ENCODE peak calls at places on chromosomes 2 and 18, in five cellular contexts. One of them, this sample, is unnamed.
A peak's percentile ranks its signal among the peaks of the same experiment; 100 is the strongest.

GRCh38 chr18:7567487-7568425 is 640 bp downstream of the PTPRM start:
- DNase-seq in sigmoid colon: peak; percentile 83
- DNase-seq in fibroblast of pulmonary artery: peak; percentile 71
- DNase-seq in transverse colon: peak; percentile 27
- DNase-seq in lung: peak; percentile 65
- DNase-seq in this sample: peak; percentile 6

GRCh38 chr2:10256031-10256524 is 46.6 kb upstream of the HPCAL1 start:
- DNase-seq in sigmoid colon: peak; percentile 39
- DNase-seq in fibroblast of pulmonary artery: no peak
- DNase-seq in transverse colon: no peak
- DNase-seq in lung: no peak
- DNase-seq in this sample: no peak

GRCh38 chr2:19883486-19883885 is 18.3 kb downstream of the TTC32 start:
- DNase-seq in sigmoid colon: no peak
- DNase-seq in fibroblast of pulmonary artery: no peak
- DNase-seq in transverse colon: no peak
- DNase-seq in lung: peak; percentile 14
- DNase-seq in this sample: no peak

GRCh38 chr2:60479226-60480088 is 74.0 kb downstream of the BCL11A start:
- DNase-seq in sigmoid colon: no peak
- DNase-seq in fibroblast of pulmonary artery: no peak
- DNase-seq in transverse colon: peak; percentile 42
- DNase-seq in lung: no peak
- DNase-seq in this sample: no peak

GRCh38 chr2:240233891-240234502 is 93.5 kb upstream of the OTOS start:
- DNase-seq in sigmoid colon: peak; percentile 62
- DNase-seq in fibroblast of pulmonary artery: no peak
- DNase-seq in transverse colon: no peak
- DNase-seq in lung: no peak
- DNase-seq in this sample: no peak

GRCh38 chr2:238081150-238081549 is 19.0 kb upstream of the ESPNL start:
- DNase-seq in sigmoid colon: no peak
- DNase-seq in fibroblast of pulmonary artery: no peak
- DNase-seq in transverse colon: no peak
- DNase-seq in lung: no peak
- DNase-seq in this sample: no peak

GRCh38 chr2:174570325-174570958 is 27.2 kb downstream of the WIPF1 start:
- DNase-seq in sigmoid colon: no peak
- DNase-seq in fibroblast of pulmonary artery: no peak
- DNase-seq in transverse colon: no peak
- DNase-seq in lung: no peak
- DNase-seq in this sample: no peak

GRCh38 chr2:162050513-162050961 is 23.5 kb downstream of the DPP4 start:
- DNase-seq in sigmoid colon: no peak
- DNase-seq in fibroblast of pulmonary artery: no peak
- DNase-seq in transverse colon: no peak
- DNase-seq in lung: no peak
- DNase-seq in this sample: no peak

GRCh38 chr18:38663270-38663669 is 1097.7 kb upstream of the CELF4 start:
- DNase-seq in sigmoid colon: no peak
- DNase-seq in fibroblast of pulmonary artery: no peak
- DNase-seq in transverse colon: no peak
- DNase-seq in lung: no peak
- DNase-seq in this sample: no peak

GRCh38 chr2:233434666-233435375 is 80.5 kb downstream of the DGKD start:
- DNase-seq in sigmoid colon: peak; percentile 46
- DNase-seq in fibroblast of pulmonary artery: no peak
- DNase-seq in transverse colon: no peak
- DNase-seq in lung: no peak
- DNase-seq in this sample: no peak

GRCh38 chr2:47357475-47357874 is 45.5 kb upstream of the MSH2 start:
- DNase-seq in sigmoid colon: peak; percentile 74
- DNase-seq in fibroblast of pulmonary artery: peak; percentile 65
- DNase-seq in transverse colon: peak; percentile 63
- DNase-seq in lung: no peak
- DNase-seq in this sample: no peak

GRCh38 chr2:3149441-3150217 is 228.0 kb downstream of the EIPR1 start:
- DNase-seq in sigmoid colon: no peak
- DNase-seq in fibroblast of pulmonary artery: no peak
- DNase-seq in transverse colon: no peak
- DNase-seq in lung: no peak
- DNase-seq in this sample: no peak

GRCh38 chr2:37775908-37776250 is 104.4 kb upstream of the CDC42EP3 start:
- DNase-seq in sigmoid colon: peak; percentile 78
- DNase-seq in fibroblast of pulmonary artery: peak; percentile 84
- DNase-seq in transverse colon: no peak
- DNase-seq in lung: no peak
- DNase-seq in this sample: no peak

GRCh38 chr2:85066874-85067351 is 66.3 kb upstream of the TCF7L1 start:
- DNase-seq in sigmoid colon: peak; percentile 88
- DNase-seq in fibroblast of pulmonary artery: peak; percentile 90
- DNase-seq in transverse colon: peak; percentile 66
- DNase-seq in lung: peak; percentile 72
- DNase-seq in this sample: no peak

GRCh38 chr18:24011095-24011917 is 3.2 kb upstream of the TTC39C start:
- DNase-seq in sigmoid colon: no peak
- DNase-seq in fibroblast of pulmonary artery: no peak
- DNase-seq in transverse colon: no peak
- DNase-seq in lung: no peak
- DNase-seq in this sample: no peak

GRCh38 chr2:8976419-8976818 is 27.1 kb downstream of the MBOAT2 start:
- DNase-seq in sigmoid colon: no peak
- DNase-seq in fibroblast of pulmonary artery: peak; percentile 53
- DNase-seq in transverse colon: no peak
- DNase-seq in lung: no peak
- DNase-seq in this sample: no peak

GRCh38 chr18:63368611-63369010 is 1.6 kb upstream of the KDSR start:
- DNase-seq in sigmoid colon: no peak
- DNase-seq in fibroblast of pulmonary artery: peak; percentile 19
- DNase-seq in transverse colon: no peak
- DNase-seq in lung: no peak
- DNase-seq in this sample: no peak

GRCh38 chr2:3001595-3002184 is 375.9 kb downstream of the EIPR1 start:
- DNase-seq in sigmoid colon: no peak
- DNase-seq in fibroblast of pulmonary artery: peak; percentile 1
- DNase-seq in transverse colon: no peak
- DNase-seq in lung: no peak
- DNase-seq in this sample: no peak

GRCh38 chr2:239201884-239202283 is 198.9 kb downstream of the HDAC4 start:
- DNase-seq in sigmoid colon: peak; percentile 56
- DNase-seq in fibroblast of pulmonary artery: no peak
- DNase-seq in transverse colon: no peak
- DNase-seq in lung: no peak
- DNase-seq in this sample: no peak

GRCh38 chr2:96891591-96892333 is 21.9 kb upstream of the SEMA4C start:
- DNase-seq in sigmoid colon: no peak
- DNase-seq in fibroblast of pulmonary artery: peak; percentile 24
- DNase-seq in transverse colon: no peak
- DNase-seq in lung: no peak
- DNase-seq in this sample: no peak

GRCh38 chr2:48312126-48312525 is 217.8 kb upstream of the STON1 start:
- DNase-seq in sigmoid colon: no peak
- DNase-seq in fibroblast of pulmonary artery: no peak
- DNase-seq in transverse colon: no peak
- DNase-seq in lung: no peak
- DNase-seq in this sample: no peak

GRCh38 chr18:46555724-46556123 is 101.3 kb downstream of the LOXHD1 start:
- DNase-seq in sigmoid colon: no peak
- DNase-seq in fibroblast of pulmonary artery: peak; percentile 11
- DNase-seq in transverse colon: no peak
- DNase-seq in lung: no peak
- DNase-seq in this sample: no peak

GRCh38 chr2:85312404-85312803 is 15.4 kb downstream of the TGOLN2 start:
- DNase-seq in sigmoid colon: no peak
- DNase-seq in fibroblast of pulmonary artery: peak; percentile 81
- DNase-seq in transverse colon: no peak
- DNase-seq in lung: no peak
- DNase-seq in this sample: no peak

GRCh38 chr2:110639972-110640371 is 37.9 kb downstream of the BUB1 start:
- DNase-seq in sigmoid colon: no peak
- DNase-seq in fibroblast of pulmonary artery: no peak
- DNase-seq in transverse colon: no peak
- DNase-seq in lung: no peak
- DNase-seq in this sample: no peak

GRCh38 chr2:95728878-95729511 is 137.2 kb downstream of the TRIM43 start:
- DNase-seq in sigmoid colon: peak; percentile 82
- DNase-seq in fibroblast of pulmonary artery: peak; percentile 92
- DNase-seq in transverse colon: peak; percentile 69
- DNase-seq in lung: peak; percentile 73
- DNase-seq in this sample: no peak

GRCh38 chr2:148906136-148906535 is 31.1 kb downstream of the KIF5C start:
- DNase-seq in sigmoid colon: no peak
- DNase-seq in fibroblast of pulmonary artery: no peak
- DNase-seq in transverse colon: no peak
- DNase-seq in lung: no peak
- DNase-seq in this sample: no peak

GRCh38 chr18:49722472-49722871 is 90.9 kb downstream of the ACAA2 start:
- DNase-seq in sigmoid colon: no peak
- DNase-seq in fibroblast of pulmonary artery: no peak
- DNase-seq in transverse colon: peak; percentile 44
- DNase-seq in lung: no peak
- DNase-seq in this sample: no peak

GRCh38 chr18:49725809-49726514 is 87.4 kb downstream of the ACAA2 start:
- DNase-seq in sigmoid colon: peak; percentile 91
- DNase-seq in fibroblast of pulmonary artery: peak; percentile 100
- DNase-seq in transverse colon: peak; percentile 30
- DNase-seq in lung: peak; percentile 51
- DNase-seq in this sample: no peak

GRCh38 chr18:49721981-49722380 is 91.4 kb downstream of the ACAA2 start:
- DNase-seq in sigmoid colon: no peak
- DNase-seq in fibroblast of pulmonary artery: no peak
- DNase-seq in transverse colon: no peak
- DNase-seq in lung: no peak
- DNase-seq in this sample: no peak

GRCh38 chr18:49726564-49726963 is 86.8 kb downstream of the ACAA2 start:
- DNase-seq in sigmoid colon: no peak
- DNase-seq in fibroblast of pulmonary artery: no peak
- DNase-seq in transverse colon: no peak
- DNase-seq in lung: no peak
- DNase-seq in this sample: no peak

GRCh38 chr18:49723648-49724180 is 89.6 kb downstream of the ACAA2 start:
- DNase-seq in sigmoid colon: no peak
- DNase-seq in fibroblast of pulmonary artery: peak; percentile 93
- DNase-seq in transverse colon: peak; percentile 44
- DNase-seq in lung: no peak
- DNase-seq in this sample: peak; percentile 25
- H3K4me3 ChIP-seq in sigmoid colon: no peak overlapping the region
- H3K4me3 ChIP-seq in fibroblast of pulmonary artery: no peak overlapping the region
- H3K4me3 ChIP-seq in transverse colon: no peak overlapping the region
- H3K4me3 ChIP-seq in lung: no peak overlapping the region
- H3K4me3 ChIP-seq in this sample: no peak overlapping the region

GRCh38 chr2:141109633-141110032 is 1021.2 kb downstream of the LRP1B start:
- DNase-seq in sigmoid colon: no peak
- DNase-seq in fibroblast of pulmonary artery: peak; percentile 5
- DNase-seq in transverse colon: no peak
- DNase-seq in lung: no peak
- DNase-seq in this sample: no peak

DNA sequence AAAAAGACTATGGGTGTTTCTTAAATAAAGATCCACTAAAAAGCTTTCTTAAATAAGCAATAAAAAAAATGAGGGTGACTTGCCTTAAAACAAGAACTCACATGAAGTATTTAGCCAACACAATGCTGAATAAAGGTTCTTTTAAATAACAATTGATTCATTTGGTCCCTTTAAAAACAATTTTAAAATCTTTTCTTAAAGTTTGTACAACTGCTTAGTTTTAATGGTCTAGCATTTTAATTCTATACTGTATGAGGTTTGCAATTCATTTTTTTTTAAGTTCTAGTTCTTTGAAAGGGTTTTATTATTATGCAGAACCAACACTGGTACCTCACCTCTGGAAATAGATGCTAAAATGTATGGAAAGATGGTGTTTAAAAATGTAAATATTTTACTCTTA is 1017.5 kb downstream of the LRP1B start:
- DNase-seq in sigmoid colon: no peak
- DNase-seq in fibroblast of pulmonary artery: no peak
- DNase-seq in transverse colon: no peak
- DNase-seq in lung: no peak
- DNase-seq in this sample: no peak
- H3K4me3 ChIP-seq in sigmoid colon: no peak overlapping the region
- H3K4me3 ChIP-seq in fibroblast of pulmonary artery: no peak overlapping the region
- H3K4me3 ChIP-seq in transverse colon: no peak overlapping the region
- H3K4me3 ChIP-seq in lung: no peak overlapping the region
- H3K4me3 ChIP-seq in this sample: no peak overlapping the region

GRCh38 chr18:56036673-56037072 is 448.7 kb upstream of the TCF4 start:
- DNase-seq in sigmoid colon: no peak
- DNase-seq in fibroblast of pulmonary artery: peak; percentile 16
- DNase-seq in transverse colon: no peak
- DNase-seq in lung: no peak
- DNase-seq in this sample: no peak

GRCh38 chr18:56035546-56035945 is 447.6 kb upstream of the TCF4 start:
- DNase-seq in sigmoid colon: no peak
- DNase-seq in fibroblast of pulmonary artery: no peak
- DNase-seq in transverse colon: no peak
- DNase-seq in lung: no peak
- DNase-seq in this sample: no peak

GRCh38 chr18:56034954-56035353 is 447.0 kb upstream of the TCF4 start:
- DNase-seq in sigmoid colon: no peak
- DNase-seq in fibroblast of pulmonary artery: no peak
- DNase-seq in transverse colon: no peak
- DNase-seq in lung: no peak
- DNase-seq in this sample: no peak

GRCh38 chr18:56043691-56044090 is 455.7 kb upstream of the TCF4 start:
- DNase-seq in sigmoid colon: peak; percentile 63
- DNase-seq in fibroblast of pulmonary artery: no peak
- DNase-seq in transverse colon: no peak
- DNase-seq in lung: no peak
- DNase-seq in this sample: no peak

DNA sequence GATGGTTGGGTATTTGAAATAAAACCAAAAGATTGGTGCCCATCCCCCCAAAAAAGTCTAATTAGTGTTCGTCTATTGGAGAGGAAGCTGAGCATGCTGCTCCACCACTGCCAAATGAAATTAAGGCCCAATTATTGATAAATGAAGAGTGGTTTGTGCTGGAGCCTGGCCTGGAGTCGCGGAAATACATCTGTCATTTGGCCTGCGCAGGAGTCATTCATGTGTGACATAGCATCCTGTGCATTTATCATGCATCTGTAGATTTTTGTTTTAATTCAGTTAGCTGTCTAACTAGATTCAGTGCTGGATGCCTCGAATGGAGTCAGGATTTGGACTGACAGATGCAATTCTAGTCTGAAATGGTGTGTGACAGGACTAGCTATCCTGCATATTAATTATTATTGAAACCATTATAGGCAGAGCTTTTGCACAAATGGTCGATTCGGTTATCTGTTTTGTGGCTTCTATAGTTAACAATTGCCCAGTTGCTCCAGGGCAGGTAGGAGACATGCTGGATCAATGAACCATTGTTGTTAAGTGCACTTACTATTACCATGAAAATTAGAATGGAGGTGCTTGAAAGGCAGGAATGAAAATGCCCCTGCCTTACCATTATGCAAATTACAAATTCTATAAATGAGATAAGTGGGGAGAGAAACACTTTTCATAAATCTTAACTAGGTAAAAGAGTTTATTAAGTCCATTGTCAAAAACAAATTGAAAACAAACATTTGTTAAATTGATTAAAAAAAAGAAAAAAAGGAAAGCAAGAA is 450.5 kb upstream of the TCF4 start:
- DNase-seq in sigmoid colon: no peak
- DNase-seq in fibroblast of pulmonary artery: no peak
- DNase-seq in transverse colon: no peak
- DNase-seq in lung: no peak
- DNase-seq in this sample: no peak
- H3K4me3 ChIP-seq in sigmoid colon: no peak overlapping the region
- H3K4me3 ChIP-seq in fibroblast of pulmonary artery: no peak overlapping the region
- H3K4me3 ChIP-seq in transverse colon: no peak overlapping the region
- H3K4me3 ChIP-seq in lung: no peak overlapping the region
- H3K4me3 ChIP-seq in this sample: no peak overlapping the region

GRCh38 chr18:36386150-36386920 is 88.8 kb downstream of the FHOD3 start:
- DNase-seq in sigmoid colon: no peak
- DNase-seq in fibroblast of pulmonary artery: no peak
- DNase-seq in transverse colon: no peak
- DNase-seq in lung: no peak
- DNase-seq in this sample: no peak
- H3K4me3 ChIP-seq in sigmoid colon: no peak overlapping the region
- H3K4me3 ChIP-seq in fibroblast of pulmonary artery: no peak overlapping the region
- H3K4me3 ChIP-seq in transverse colon: no peak overlapping the region
- H3K4me3 ChIP-seq in lung: no peak overlapping the region
- H3K4me3 ChIP-seq in this sample: no peak overlapping the region

This sample was measured in GM06990.